ENCODE peak calls at places on chromosomes 16 and 17, in four cellular contexts. One of them, this sample, is unnamed.

GRCh38 chr16:3879258-3879886 is 1.1 kb downstream of the CREBBP start:
- DNase-seq in endothelial cell of umbilical vein: no peak
- DNase-seq in neural progenitor cell: peak
- DNase-seq in trophoblast cell: peak
- DNase-seq in this sample: no peak

GRCh38 chr17:77555741-77556291 is 402.7 kb upstream of the TNRC6C start:
- DNase-seq in endothelial cell of umbilical vein: no peak
- DNase-seq in trophoblast cell: no peak
- DNase-seq in neural progenitor cell: peak
- DNase-seq in this sample: no peak

GRCh38 chr16:66400503-66401380 is 26.4 kb upstream of the BEAN1 start:
- DNase-seq in trophoblast cell: no peak
- DNase-seq in neural progenitor cell: no peak
- DNase-seq in endothelial cell of umbilical vein: no peak
- DNase-seq in this sample: no peak

GRCh38 chr17:17913695-17914332 is 58.4 kb downstream of the TOM1L2 start:
- DNase-seq in neural progenitor cell: peak
- DNase-seq in trophoblast cell: peak
- DNase-seq in endothelial cell of umbilical vein: peak
- DNase-seq in this sample: peak

GRCh38 chr17:866568-867087 is 84.5 kb downstream of the MRM3 start:
- DNase-seq in neural progenitor cell: no peak
- DNase-seq in trophoblast cell: no peak
- DNase-seq in endothelial cell of umbilical vein: no peak
- DNase-seq in this sample: no peak

GRCh38 chr17:8793649-8794048 is 5.5 kb downstream of the MFSD6L start:
- DNase-seq in neural progenitor cell: no peak
- DNase-seq in trophoblast cell: no peak
- DNase-seq in endothelial cell of umbilical vein: no peak
- DNase-seq in this sample: no peak

GRCh38 chr17:79944821-79945391 is 90.8 kb downstream of the TBC1D16 start:
- DNase-seq in endothelial cell of umbilical vein: no peak
- DNase-seq in trophoblast cell: no peak
- DNase-seq in neural progenitor cell: no peak
- DNase-seq in this sample: no peak

GRCh38 chr16:77585852-77586251 is 136.5 kb upstream of the NUDT7 start:
- DNase-seq in trophoblast cell: no peak
- DNase-seq in endothelial cell of umbilical vein: peak
- DNase-seq in neural progenitor cell: no peak
- DNase-seq in this sample: no peak

GRCh38 chr16:4945560-4946502 is 8.9 kb upstream of the PPL start:
- DNase-seq in trophoblast cell: peak
- DNase-seq in endothelial cell of umbilical vein: no peak
- DNase-seq in neural progenitor cell: no peak
- DNase-seq in this sample: peak

GRCh38 chr16:65991149-65991701 is 375.3 kb upstream of the CDH5 start:
- DNase-seq in trophoblast cell: no peak
- DNase-seq in neural progenitor cell: peak
- DNase-seq in endothelial cell of umbilical vein: no peak
- DNase-seq in this sample: no peak

GRCh38 chr17:29394761-29395160 is 4.6 kb downstream of the TAOK1 start:
- DNase-seq in neural progenitor cell: no peak
- DNase-seq in trophoblast cell: no peak
- DNase-seq in endothelial cell of umbilical vein: no peak
- DNase-seq in this sample: no peak

GRCh38 chr17:39852239-39852638 is 11.9 kb downstream of the IKZF3 start:
- DNase-seq in endothelial cell of umbilical vein: no peak
- DNase-seq in trophoblast cell: no peak
- DNase-seq in neural progenitor cell: no peak
- DNase-seq in this sample: no peak

GRCh38 chr16:1859650-1860049 is 12.3 kb downstream of the MEIOB start:
- DNase-seq in trophoblast cell: no peak
- DNase-seq in neural progenitor cell: no peak
- DNase-seq in endothelial cell of umbilical vein: no peak
- DNase-seq in this sample: no peak

GRCh38 chr17:62045517-62045916 is 19.6 kb downstream of the MED13 start:
- DNase-seq in neural progenitor cell: no peak
- DNase-seq in endothelial cell of umbilical vein: no peak
- DNase-seq in trophoblast cell: peak
- DNase-seq in this sample: no peak

GRCh38 chr17:65551641-65552040 is 9.8 kb downstream of the AXIN2 start:
- DNase-seq in neural progenitor cell: no peak
- DNase-seq in trophoblast cell: no peak
- DNase-seq in endothelial cell of umbilical vein: no peak
- DNase-seq in this sample: no peak

GRCh38 chr16:27179500-27180072 is 23.7 kb upstream of the KDM8 start:
- DNase-seq in neural progenitor cell: peak
- DNase-seq in trophoblast cell: peak
- DNase-seq in endothelial cell of umbilical vein: peak
- DNase-seq in this sample: no peak

GRCh38 chr16:68445458-68445857 is 2.9 kb downstream of the SMPD3 start:
- DNase-seq in neural progenitor cell: peak
- DNase-seq in endothelial cell of umbilical vein: peak
- DNase-seq in trophoblast cell: peak
- DNase-seq in this sample: peak

GRCh38 chr17:72538921-72539352 is 418.1 kb downstream of the SOX9 start:
- DNase-seq in trophoblast cell: no peak
- DNase-seq in neural progenitor cell: peak
- DNase-seq in endothelial cell of umbilical vein: no peak
- DNase-seq in this sample: no peak

GRCh38 chr17:49823614-49824013 is 24.3 kb downstream of the TAC4 start:
- DNase-seq in neural progenitor cell: no peak
- DNase-seq in trophoblast cell: no peak
- DNase-seq in endothelial cell of umbilical vein: no peak
- DNase-seq in this sample: no peak

GRCh38 chr17:32264140-32264799 is 1.4 kb upstream of the RHBDL3 start:
- DNase-seq in endothelial cell of umbilical vein: no peak
- DNase-seq in trophoblast cell: no peak
- DNase-seq in neural progenitor cell: peak
- DNase-seq in this sample: no peak

GRCh38 chr16:27700596-27700995 is 150.7 kb downstream of the KATNIP start:
- DNase-seq in neural progenitor cell: no peak
- DNase-seq in trophoblast cell: no peak
- DNase-seq in endothelial cell of umbilical vein: no peak
- DNase-seq in this sample: no peak

GRCh38 chr17:2695961-2696760 is 15.4 kb downstream of the CLUH start:
- DNase-seq in trophoblast cell: no peak
- DNase-seq in neural progenitor cell: no peak
- DNase-seq in endothelial cell of umbilical vein: no peak
- DNase-seq in this sample: no peak

GRCh38 chr16:56871172-56871593 is 6.2 kb downstream of the SLC12A3 start:
- DNase-seq in trophoblast cell: peak
- DNase-seq in endothelial cell of umbilical vein: no peak
- DNase-seq in neural progenitor cell: no peak
- DNase-seq in this sample: no peak

GRCh38 chr17:28912281-28912937 is 9.5 kb upstream of the DHRS13 start:
- DNase-seq in trophoblast cell: no peak
- DNase-seq in endothelial cell of umbilical vein: peak
- DNase-seq in neural progenitor cell: no peak
- DNase-seq in this sample: no peak

GRCh38 chr16:66364117-66364958 is 2.2 kb upstream of the CDH5 start:
- DNase-seq in neural progenitor cell: peak
- DNase-seq in endothelial cell of umbilical vein: peak
- DNase-seq in trophoblast cell: peak
- DNase-seq in this sample: no peak

GRCh38 chr17:60371818-60372510 is 20.0 kb downstream of the USP32 start:
- DNase-seq in endothelial cell of umbilical vein: no peak
- DNase-seq in trophoblast cell: peak
- DNase-seq in neural progenitor cell: no peak
- DNase-seq in this sample: no peak

GRCh38 chr16:49631521-49632041 is 224.3 kb downstream of the ZNF423 start:
- DNase-seq in trophoblast cell: no peak
- DNase-seq in neural progenitor cell: no peak
- DNase-seq in endothelial cell of umbilical vein: peak
- DNase-seq in this sample: no peak

GRCh38 chr17:76523084-76524037 is 14.1 kb downstream of the CYGB start:
- DNase-seq in endothelial cell of umbilical vein: peak
- DNase-seq in neural progenitor cell: peak
- DNase-seq in trophoblast cell: peak
- DNase-seq in this sample: no peak

GRCh38 chr16:80666378-80667257 is 125.8 kb downstream of the DYNLRB2 start:
- DNase-seq in endothelial cell of umbilical vein: no peak
- DNase-seq in neural progenitor cell: peak
- DNase-seq in trophoblast cell: no peak
- DNase-seq in this sample: no peak

GRCh38 chr17:72592242-72592966 is 471.6 kb downstream of the SOX9 start:
- DNase-seq in neural progenitor cell: peak
- DNase-seq in endothelial cell of umbilical vein: no peak
- DNase-seq in trophoblast cell: peak
- DNase-seq in this sample: no peak

GRCh38 chr17:42586514-42587230 is 9.1 kb upstream of the PSMC3IP start:
- DNase-seq in trophoblast cell: no peak
- DNase-seq in neural progenitor cell: no peak
- DNase-seq in endothelial cell of umbilical vein: no peak
- DNase-seq in this sample: no peak

GRCh38 chr16:9091867-9092281 is 430 bp downstream of the HAPSTR1 start:
- DNase-seq in endothelial cell of umbilical vein: peak
- DNase-seq in neural progenitor cell: no peak
- DNase-seq in trophoblast cell: peak
- DNase-seq in this sample: no peak

GRCh38 chr16:10181196-10182162 is 749 bp downstream of the GRIN2A start:
- DNase-seq in neural progenitor cell: peak
- DNase-seq in endothelial cell of umbilical vein: peak
- DNase-seq in trophoblast cell: peak
- DNase-seq in this sample: peak
- H3K4me3 ChIP-seq in neural progenitor cell: peak
- H3K4me3 ChIP-seq in endothelial cell of umbilical vein: no peak
- H3K4me3 ChIP-seq in trophoblast cell: peak
- H3K4me3 ChIP-seq in this sample: no peak

GRCh38 chr17:82960419-82961271 is 118.8 kb upstream of the METRNL start:
- DNase-seq in trophoblast cell: no peak
- DNase-seq in endothelial cell of umbilical vein: no peak
- DNase-seq in neural progenitor cell: no peak
- DNase-seq in this sample: no peak

GRCh38 chr17:82961366-82962162 is 117.8 kb upstream of the METRNL start:
- DNase-seq in neural progenitor cell: no peak
- DNase-seq in endothelial cell of umbilical vein: no peak
- DNase-seq in trophoblast cell: no peak
- DNase-seq in this sample: no peak

GRCh38 chr17:82959990-82960418 is 119.4 kb upstream of the METRNL start:
- DNase-seq in endothelial cell of umbilical vein: no peak
- DNase-seq in trophoblast cell: no peak
- DNase-seq in neural progenitor cell: no peak
- DNase-seq in this sample: no peak

GRCh38 chr17:82963104-82963950 is 116.1 kb upstream of the METRNL start:
- DNase-seq in trophoblast cell: peak
- DNase-seq in neural progenitor cell: peak
- DNase-seq in endothelial cell of umbilical vein: peak
- DNase-seq in this sample: no peak

DNA sequence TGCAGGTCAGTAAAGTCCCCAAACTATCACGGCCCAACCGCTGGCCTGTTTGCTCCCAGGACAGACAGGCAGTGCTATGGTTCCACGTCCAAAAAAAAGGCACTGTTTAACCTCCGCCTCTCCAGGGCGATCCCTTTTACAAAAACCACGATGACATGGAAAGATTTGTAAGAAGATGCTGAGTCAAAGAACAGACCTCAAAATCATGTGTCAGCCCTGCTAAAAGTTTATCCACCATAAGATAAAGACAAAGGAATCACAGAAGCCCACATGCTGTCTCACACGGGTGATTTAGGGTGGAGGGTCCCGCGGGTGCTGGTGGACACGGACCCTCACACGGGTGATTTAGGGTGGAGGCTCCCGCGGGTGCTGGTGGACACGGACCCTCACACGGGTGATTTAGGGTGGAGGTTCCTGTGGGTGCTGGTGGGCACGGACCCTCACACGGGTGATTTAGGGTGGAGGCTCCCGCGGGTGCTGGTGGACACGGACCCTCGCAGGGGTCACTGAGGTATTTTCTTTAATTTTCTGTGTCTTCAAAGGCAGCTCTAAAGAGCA is 117.2 kb upstream of the METRNL start:
- DNase-seq in endothelial cell of umbilical vein: no peak
- DNase-seq in trophoblast cell: no peak
- DNase-seq in neural progenitor cell: no peak
- DNase-seq in this sample: no peak
- H3K9ac ChIP-seq in endothelial cell of umbilical vein: no peak
- H3K9ac ChIP-seq in trophoblast cell: no peak
- H3K9ac ChIP-seq in neural progenitor cell: no peak
- H3K9ac ChIP-seq in this sample: no peak

DNA sequence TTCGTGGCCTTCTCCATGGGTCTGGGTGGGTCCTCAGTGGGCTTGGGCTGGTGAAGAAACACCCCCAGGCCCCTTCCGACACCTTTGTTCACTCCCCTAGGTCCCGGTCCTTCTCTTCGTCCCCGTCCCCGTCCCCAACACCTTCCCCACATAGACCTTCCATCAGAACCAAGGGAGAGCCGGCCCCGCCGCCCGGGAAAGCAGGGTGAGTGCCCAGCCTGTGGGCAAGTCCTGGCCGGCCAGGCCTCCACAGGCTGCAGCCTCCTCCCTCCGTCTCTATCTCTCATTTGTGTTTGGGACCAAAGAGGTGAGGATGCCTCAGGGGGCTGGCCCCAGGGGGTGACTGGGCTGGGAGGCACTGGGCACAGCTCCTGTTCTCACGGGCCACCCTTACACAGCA is 14.5 kb upstream of the IL17C start:
- DNase-seq in endothelial cell of umbilical vein: no peak
- DNase-seq in neural progenitor cell: no peak
- DNase-seq in trophoblast cell: no peak
- DNase-seq in this sample: no peak
- H3K4me3 ChIP-seq in endothelial cell of umbilical vein: no peak
- H3K4me3 ChIP-seq in neural progenitor cell: no peak
- H3K4me3 ChIP-seq in trophoblast cell: no peak
- H3K4me3 ChIP-seq in this sample: no peak

DNA sequence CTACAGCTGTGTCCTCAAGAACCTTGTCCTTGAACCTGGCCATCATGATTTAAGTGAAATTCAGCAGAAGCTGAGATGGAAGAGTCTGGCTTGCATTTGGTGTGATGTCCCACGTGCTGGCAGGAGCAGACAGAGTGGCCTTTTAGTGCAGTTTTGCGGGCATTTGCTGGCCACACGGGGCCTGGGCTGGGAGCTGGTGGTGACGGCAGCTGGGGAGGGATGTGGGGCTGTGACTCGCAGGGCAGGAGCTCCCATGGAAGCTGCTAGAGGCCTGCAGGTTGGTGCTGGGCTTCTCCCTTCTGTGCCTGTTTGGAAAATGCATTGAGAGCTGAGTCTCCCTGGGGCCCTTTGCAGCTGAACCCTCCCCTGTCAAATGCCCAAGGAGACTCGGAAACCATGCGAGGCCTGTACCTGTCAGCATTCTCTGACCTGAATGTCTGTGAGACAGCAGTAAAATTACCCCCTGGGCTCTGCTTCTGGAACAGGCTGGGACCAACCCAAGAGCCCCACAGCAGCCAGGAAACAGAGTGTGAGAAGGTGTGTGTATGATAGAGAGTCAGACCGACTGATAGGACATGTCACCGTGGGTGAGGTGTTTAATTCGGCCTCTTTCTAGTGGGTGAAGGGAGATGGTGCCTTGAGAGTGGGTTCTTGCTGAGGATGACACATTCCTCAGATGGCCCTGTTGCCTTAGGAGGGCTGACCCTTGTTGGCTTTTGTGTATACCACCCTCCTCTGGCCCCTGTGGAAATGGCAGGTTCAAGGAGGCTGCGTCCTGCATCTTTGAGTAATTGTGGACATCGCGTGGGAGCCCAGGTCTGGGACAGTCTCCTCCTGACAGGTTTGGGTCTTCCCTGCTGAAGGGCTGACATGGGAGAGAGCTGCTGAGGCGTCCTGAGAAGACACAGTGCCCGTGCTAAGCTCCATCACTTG is 145.5 kb downstream of the MSI2 start:
- DNase-seq in endothelial cell of umbilical vein: no peak
- DNase-seq in neural progenitor cell: peak
- DNase-seq in trophoblast cell: peak
- DNase-seq in this sample: no peak
- H3K9ac ChIP-seq in endothelial cell of umbilical vein: no peak
- H3K9ac ChIP-seq in neural progenitor cell: no peak
- H3K9ac ChIP-seq in trophoblast cell: no peak
- H3K9ac ChIP-seq in this sample: no peak

This sample was measured in keratinocyte.